ENCODE peak calls at places on chromosomes 2 and 18, in five cellular contexts. R is GM23248, Y is mammary epithelial cell, M is OCI-LY7, J is MM.1S. E is an unnamed sample.

GRCh38 chr2:105873721-105874120 is 129.0 kb downstream of the NCK2 start:
- DNase-seq in M (no peak), R (peak), J (no peak), Y (peak), E (peak)

GRCh38 chr2:72969706-72970105 is 52.4 kb downstream of the EMX1 start:
- DNase-seq in R (no peak), M (no peak), J (no peak), Y (no peak), E (no peak)

GRCh38 chr18:10100236-10100635 is 186.4 kb downstream of the VAPA start:
- DNase-seq in J (no peak), M (no peak), Y (no peak), R (no peak), E (no peak)

GRCh38 chr18:9362869-9363268 is 28.3 kb downstream of the TWSG1 start:
- DNase-seq in M (no peak), Y (peak), J (no peak), R (no peak), E (peak)

GRCh38 chr2:20147351-20147750 is 77.6 kb downstream of the SDC1 start:
- DNase-seq in J (no peak), Y (no peak), M (no peak), R (no peak), E (no peak)

GRCh38 chr2:24304098-24304497 is 56.2 kb downstream of the ITSN2 start:
- DNase-seq in J (no peak), Y (peak), M (no peak), R (peak), E (peak)

GRCh38 chr2:164735309-164735919 is 106.2 kb downstream of the COBLL1 start:
- DNase-seq in Y (peak), R (peak), J (peak), M (peak), E (no peak)

GRCh38 chr2:221468288-221468687 is 103.8 kb downstream of the EPHA4 start:
- DNase-seq in J (no peak), R (no peak), M (no peak), Y (no peak), E (no peak)

GRCh38 chr2:110980613-110981062 is 140.1 kb upstream of the BCL2L11 start:
- DNase-seq in J (no peak), R (no peak), M (no peak), Y (no peak), E (no peak)

GRCh38 chr2:127394464-127394863 is 6.7 kb upstream of the MAP3K2 start:
- DNase-seq in M (no peak), J (no peak), R (no peak), Y (no peak), E (no peak)

GRCh38 chr18:79935925-79936324 is 15.5 kb downstream of the SLC66A2 start:
- DNase-seq in M (no peak), R (no peak), Y (no peak), J (no peak), E (no peak)

GRCh38 chr18:79933765-79934164 is 17.7 kb downstream of the SLC66A2 start:
- DNase-seq in J (no peak), M (no peak), R (no peak), Y (no peak), E (peak)

GRCh38 chr18:79935499-79935898 is 16.0 kb downstream of the SLC66A2 start:
- DNase-seq in M (no peak), R (no peak), Y (no peak), J (no peak), E (no peak)

GRCh38 chr18:79934311-79935097 is 16.9 kb downstream of the SLC66A2 start:
- DNase-seq in Y (no peak), R (no peak), J (no peak), M (no peak), E (peak)

DNA sequence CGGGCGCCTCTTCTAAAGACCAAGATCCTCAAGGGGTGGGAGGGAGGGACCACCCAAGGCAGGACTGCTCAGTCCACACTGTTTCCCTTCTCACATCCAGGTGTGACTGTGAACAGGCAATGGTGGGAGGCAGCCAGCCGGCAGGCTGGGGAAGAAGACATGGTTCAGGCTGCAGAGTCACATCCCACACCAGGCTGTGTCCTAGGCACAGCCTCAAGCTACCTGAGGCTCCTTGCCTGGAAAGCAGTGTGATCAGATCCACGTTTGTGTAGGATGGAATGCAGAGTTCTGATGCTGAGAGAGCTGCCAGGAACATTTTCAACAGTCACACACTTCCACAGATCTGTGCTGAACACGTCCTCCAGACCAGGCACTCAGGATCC is 16.4 kb downstream of the SLC66A2 start:
- DNase-seq in J (no peak), Y (no peak), R (no peak), M (no peak), E (no peak)
- H3K4me2 ChIP-seq in J (no peak), Y (no peak), R (no peak), M (no peak), E (peak)

GRCh38 chr18:58942486-58942885 is 77.8 kb downstream of the ZNF532 start:
- DNase-seq in J (no peak), M (no peak), Y (peak), R (no peak), E (no peak)
- H3K4me2 ChIP-seq in J (no peak), M (peak), Y (no peak), R (no peak), E (no peak)

GRCh38 chr18:62448426-62448825 is 74.4 kb upstream of the ZCCHC2 start:
- DNase-seq in R (no peak), J (no peak), M (no peak), Y (no peak), E (no peak)

GRCh38 chr18:62449490-62450104 is 73.2 kb upstream of the ZCCHC2 start:
- DNase-seq in Y (no peak), M (no peak), J (no peak), R (no peak), E (no peak)

GRCh38 chr18:62452280-62452824 is 70.5 kb upstream of the ZCCHC2 start:
- DNase-seq in Y (peak), J (no peak), M (no peak), R (peak), E (peak)

GRCh38 chr18:62450546-62451395 is 72.1 kb upstream of the ZCCHC2 start:
- DNase-seq in J (no peak), M (no peak), Y (peak), R (peak), E (peak)

DNA sequence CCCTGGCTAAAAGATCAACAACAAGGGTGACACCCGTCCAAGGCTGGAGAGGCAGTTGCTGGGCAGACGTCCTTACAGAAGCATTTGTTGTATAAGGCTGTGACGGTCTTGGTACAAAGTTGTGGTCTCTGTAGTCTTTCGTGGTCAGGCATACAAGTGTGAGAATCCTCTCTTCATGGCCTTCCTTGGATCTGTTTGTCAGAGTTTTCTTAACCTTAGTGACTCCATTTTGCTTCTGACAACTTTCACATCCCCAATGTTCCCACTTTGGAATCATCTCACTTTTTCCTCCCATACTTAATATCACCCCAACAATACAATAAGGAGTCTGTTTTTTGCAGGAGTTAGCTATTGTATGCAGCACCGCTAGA is 72.7 kb upstream of the ZCCHC2 start:
- DNase-seq in M (no peak), J (no peak), Y (no peak), R (no peak), E (no peak)
- H3K4me2 ChIP-seq in M (no peak), J (no peak), Y (peak), R (no peak), E (no peak)

GRCh38 chr2:12929806-12930205 is 213.1 kb downstream of the TRIB2 start:
- DNase-seq in J (no peak), M (no peak), R (no peak), Y (peak), E (no peak)

GRCh38 chr2:12931211-12931844 is 214.6 kb downstream of the TRIB2 start:
- DNase-seq in R (peak), M (peak), J (peak), Y (peak), E (peak)

GRCh38 chr2:12928197-12928596 is 211.5 kb downstream of the TRIB2 start:
- DNase-seq in Y (peak), R (peak), J (no peak), M (no peak), E (peak)

GRCh38 chr2:12930382-12930781 is 213.6 kb downstream of the TRIB2 start:
- DNase-seq in J (no peak), R (no peak), M (no peak), Y (no peak), E (no peak)

GRCh38 chr2:12928706-12929291 is 212.1 kb downstream of the TRIB2 start:
- DNase-seq in R (no peak), M (peak), J (no peak), Y (peak), E (no peak)
- H3K4me2 ChIP-seq in R (peak), M (peak), J (no peak), Y (peak), E (no peak)

DNA sequence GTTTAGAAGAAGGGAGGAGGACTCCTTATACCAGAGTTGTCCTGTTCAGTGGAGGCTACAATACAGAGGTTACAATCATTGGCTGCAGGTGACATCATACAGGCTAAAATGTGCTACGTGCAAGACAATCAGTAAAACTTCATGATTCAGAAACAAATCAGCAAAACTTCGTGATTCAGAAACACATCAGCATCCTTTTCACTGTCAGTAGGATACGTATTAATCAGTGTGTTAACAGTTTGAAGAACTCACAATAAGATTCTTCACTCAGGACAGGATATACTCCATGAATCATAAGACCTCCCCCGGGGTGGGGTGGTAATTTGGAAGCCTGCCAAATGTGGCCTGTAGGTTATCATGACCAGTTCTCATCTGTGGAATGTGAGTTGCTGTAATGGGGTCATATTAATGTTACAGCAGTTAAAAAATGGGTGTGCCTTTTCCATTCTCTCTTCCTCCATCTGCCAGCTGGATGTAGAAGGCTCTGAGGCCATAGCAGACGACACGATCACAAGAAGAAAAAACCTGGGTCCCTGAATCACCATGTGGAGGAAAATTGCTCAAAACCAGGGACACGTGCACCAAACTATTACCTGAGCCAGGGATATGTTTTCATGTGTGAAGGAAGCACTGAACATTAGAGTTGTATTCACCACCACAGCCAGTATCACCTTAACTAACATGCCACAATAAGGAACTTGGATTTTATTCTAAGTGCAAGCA is 134.8 kb upstream of the CREB1 start:
- DNase-seq in Y (peak), R (peak), J (no peak), M (no peak), E (peak)
- H3K4me2 ChIP-seq in Y (peak), R (peak), J (no peak), M (no peak), E (no peak)

GRCh38 chr2:201259216-201259615 is 1.1 kb upstream of the CASP8 start:
- DNase-seq in J (no peak), R (no peak), Y (no peak), M (no peak), E (no peak)
- H3K4me2 ChIP-seq in J (peak), R (peak), Y (peak), M (peak), E (peak)

E was measured in hepatocyte.